ENCODE peak calls at places on chromosomes 2 and 18, in five cellular contexts. S is nephron progenitor cell, Y is glutamatergic neuron, E is GM12878, H is lower leg skin. J is an unnamed sample.

GRCh38 chr18:9017900-9018217 is 84.6 kb upstream of the NDUFV2 start:
- DNase-seq in H (no peak), S (no peak), E (no peak), Y (no peak), J (no peak)

GRCh38 chr2:64277101-64277849 is 133.1 kb upstream of the PELI1 start:
- DNase-seq in H (no peak), Y (no peak), E (no peak), S (no peak), J (no peak)

GRCh38 chr18:54444309-54444914 is 86.7 kb downstream of the C18orf54 start:
- DNase-seq in S (peak; percentile 71), E (no peak), H (no peak), Y (peak; percentile 61), J (peak; percentile 70)

GRCh38 chr18:35289293-35290069 is 548 bp downstream of the ZSCAN30 start:
- DNase-seq in H (no peak), Y (no peak), S (peak; percentile 15), E (no peak), J (no peak)

GRCh38 chr2:44167908-44168683 is 579 bp upstream of the PPM1B start:
- DNase-seq in H (peak; percentile 100), Y (peak; percentile 95), E (peak; percentile 98), S (peak; percentile 94), J (peak; percentile 89)

GRCh38 chr18:13518382-13518781 is 208.0 kb downstream of the FAM210A start:
- DNase-seq in H (no peak), Y (no peak), S (no peak), E (no peak), J (no peak)

GRCh38 chr2:12861344-12861942 is 144.7 kb downstream of the TRIB2 start:
- DNase-seq in H (no peak), S (no peak), Y (no peak), E (no peak), J (no peak)

GRCh38 chr2:17426708-17427107 is 91.5 kb downstream of the RAD51AP2 start:
- DNase-seq in Y (no peak), H (no peak), E (no peak), S (no peak), J (no peak)

GRCh38 chr2:25042321-25043240 is 705 bp downstream of the EFR3B start:
- DNase-seq in S (peak; percentile 63), E (no peak), Y (peak; percentile 67), H (no peak), J (peak; percentile 50)

GRCh38 chr2:166184789-166185188 is 57.0 kb upstream of the SCN1A start:
- DNase-seq in H (no peak), Y (no peak), E (no peak), S (no peak), J (no peak)

GRCh38 chr2:46002507-46002883 is 294.7 kb upstream of the EPAS1 start:
- DNase-seq in Y (no peak), E (no peak), H (no peak), S (no peak), J (no peak)

GRCh38 chr2:108949316-108950299 is 39.4 kb downstream of the EDAR start:
- DNase-seq in Y (no peak), S (no peak), H (no peak), E (no peak), J (no peak)

GRCh38 chr18:26002375-26002774 is 88.0 kb downstream of the SS18 start:
- DNase-seq in H (no peak), S (no peak), Y (no peak), E (no peak), J (no peak)

GRCh38 chr2:149084924-149085795 is 46.7 kb downstream of the LYPD6B start:
- DNase-seq in H (no peak), E (no peak), Y (no peak), S (no peak), J (no peak)

GRCh38 chr18:40058811-40059570 is 1896.0 kb upstream of the PIK3C3 start:
- DNase-seq in S (no peak), E (no peak), H (no peak), Y (no peak), J (no peak)

GRCh38 chr2:72718906-72719305 is 106.9 kb downstream of the EXOC6B start:
- DNase-seq in Y (no peak), H (no peak), S (no peak), E (no peak), J (no peak)

GRCh38 chr18:9139400-9140039 is 2.9 kb downstream of the ANKRD12 start:
- DNase-seq in S (no peak), Y (no peak), E (no peak), H (no peak), J (no peak)

GRCh38 chr2:24635181-24635580 is 144.1 kb downstream of the NCOA1 start:
- DNase-seq in E (no peak), H (no peak), S (no peak), Y (peak; percentile 23), J (no peak)

GRCh38 chr2:20362701-20363435 is 12.2 kb upstream of the PUM2 start:
- DNase-seq in E (no peak), Y (no peak), H (no peak), S (no peak), J (no peak)

GRCh38 chr2:6356127-6356761 is 509.5 kb downstream of the CMPK2 start:
- DNase-seq in E (no peak), H (no peak), S (no peak), Y (no peak), J (no peak)

GRCh38 chr2:176814274-176814673 is 398.3 kb upstream of the HNRNPA3 start:
- DNase-seq in E (no peak), H (no peak), S (no peak), Y (no peak), J (no peak)

GRCh38 chr2:223235986-223236385 is 184.0 kb downstream of the KCNE4 start:
- DNase-seq in S (no peak), H (no peak), Y (no peak), E (no peak), J (no peak)

GRCh38 chr2:169585673-169586072 is 1.5 kb downstream of the PPIG start:
- DNase-seq in E (no peak), S (no peak), H (no peak), Y (no peak), J (no peak)

GRCh38 chr2:21288732-21289506 is 165.2 kb downstream of the TDRD15 start:
- DNase-seq in Y (no peak), S (no peak), E (no peak), H (no peak), J (no peak)

GRCh38 chr2:144078091-144078490 is 441.8 kb downstream of the ZEB2 start:
- DNase-seq in S (no peak), H (no peak), Y (no peak), E (no peak), J (no peak)

GRCh38 chr18:54928236-54928635 is 31.0 kb downstream of the CCDC68 start:
- DNase-seq in E (no peak), H (no peak), S (no peak), Y (no peak), J (no peak)

GRCh38 chr2:219571311-219572236 is at the start of gene OBSL1:
- DNase-seq in S (peak; percentile 81), H (no peak), Y (peak; percentile 80), E (no peak), J (peak; percentile 73)

GRCh38 chr2:47654790-47655562 is 128.0 kb upstream of the MSH6 start:
- DNase-seq in Y (no peak), E (peak; percentile 60), S (no peak), H (no peak), J (no peak)

GRCh38 chr2:38076710-38077430 is 919 bp upstream of the CYP1B1 start:
- DNase-seq in Y (peak; percentile 65), H (peak; percentile 65), S (peak; percentile 68), E (no peak), J (peak; percentile 55)
- TF ChIP-seq CTCF in Y (peak; percentile 29), H (no peak), S (no peak), E (peak; percentile 34), J (no peak)

DNA sequence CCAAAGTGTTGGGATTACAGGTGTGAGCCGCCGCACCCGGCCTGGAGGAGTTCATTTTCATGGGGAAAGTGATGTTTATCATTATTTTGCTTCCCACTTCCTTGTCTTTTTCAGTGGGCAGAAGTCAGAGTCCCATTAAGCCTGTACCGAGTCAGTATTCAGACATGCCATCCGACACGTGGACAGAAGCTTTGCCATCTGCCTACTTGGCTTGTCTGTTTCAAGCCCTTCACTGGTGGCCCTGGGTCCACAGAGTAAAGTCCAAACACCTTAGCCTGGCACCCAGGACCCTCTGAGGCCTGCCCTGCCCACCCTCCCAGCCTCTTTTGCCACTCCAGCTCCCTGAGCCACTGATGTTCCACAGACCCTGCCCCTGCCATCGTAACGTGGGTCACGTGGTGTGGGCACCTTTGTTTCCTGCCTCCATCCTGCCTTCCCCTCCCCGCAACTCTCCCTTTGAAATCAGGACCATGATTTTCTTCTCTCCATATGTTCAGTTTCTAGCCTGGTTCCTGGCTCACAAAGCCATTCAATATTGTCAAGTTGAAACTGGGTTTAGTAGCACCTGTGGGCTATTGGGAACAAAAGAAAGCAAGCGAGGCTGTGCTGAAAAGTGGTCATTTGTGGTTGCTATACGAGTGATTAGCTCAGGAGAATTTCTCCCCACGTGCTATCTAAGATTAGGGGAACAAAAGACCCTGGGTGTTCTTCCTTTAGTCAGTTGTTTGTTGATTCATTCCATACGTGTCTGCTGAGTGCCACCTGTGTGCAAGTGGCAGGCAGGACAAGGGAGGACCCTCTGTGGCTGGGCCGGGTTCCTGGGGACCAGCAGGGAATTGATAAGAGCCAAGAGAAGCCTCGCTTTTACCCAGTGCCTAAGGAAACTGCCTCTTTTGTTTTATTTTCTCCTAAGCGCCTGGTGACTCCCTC is 5.1 kb upstream of the ODC1 start:
- DNase-seq in H (no peak), Y (no peak), E (no peak), S (no peak), J (no peak)
- TF ChIP-seq CTCF in H (no peak), Y (no peak), E (no peak), S (no peak), J (no peak)

DNA sequence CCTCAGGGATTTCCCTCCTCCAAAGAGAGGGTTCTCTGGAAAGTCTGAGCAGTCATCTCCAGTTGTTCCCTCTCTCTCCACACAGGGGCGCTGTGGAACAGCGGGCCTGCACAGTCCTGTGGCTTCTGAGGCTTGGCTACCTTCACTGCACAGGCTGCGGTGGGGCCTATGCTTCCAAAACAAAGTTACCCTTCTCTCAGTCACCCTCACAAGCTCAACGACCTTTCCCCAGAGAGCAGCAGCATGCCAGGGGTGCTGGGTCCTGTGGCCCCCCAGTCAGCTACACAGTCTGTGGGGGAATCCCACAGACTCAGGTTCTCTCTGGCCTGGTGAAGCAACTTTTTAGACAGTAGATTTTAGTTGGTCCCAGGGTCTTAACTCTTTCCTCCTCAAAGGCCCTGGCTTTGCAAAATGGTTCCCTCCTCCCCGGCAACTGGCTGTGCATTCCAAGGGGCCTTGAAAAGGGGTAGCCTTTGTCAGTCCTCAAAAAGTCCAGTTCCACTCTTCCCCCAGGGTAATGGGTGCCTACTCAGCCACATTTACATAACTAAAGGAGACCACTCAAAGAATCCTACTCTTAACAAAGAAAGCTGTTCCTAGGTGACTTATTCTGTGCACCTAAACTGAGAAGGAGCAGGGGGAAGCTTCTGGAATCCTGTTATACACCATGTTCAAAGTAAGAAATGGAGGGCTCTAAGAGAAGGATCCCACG is 14.9 kb downstream of the B3GNT7 start:
- DNase-seq in S (no peak), Y (no peak), E (no peak), H (no peak), J (no peak)
- TF ChIP-seq CTCF in S (no peak), Y (peak; percentile 64), E (peak; percentile 36), H (no peak), J (peak; percentile 82)

DNA sequence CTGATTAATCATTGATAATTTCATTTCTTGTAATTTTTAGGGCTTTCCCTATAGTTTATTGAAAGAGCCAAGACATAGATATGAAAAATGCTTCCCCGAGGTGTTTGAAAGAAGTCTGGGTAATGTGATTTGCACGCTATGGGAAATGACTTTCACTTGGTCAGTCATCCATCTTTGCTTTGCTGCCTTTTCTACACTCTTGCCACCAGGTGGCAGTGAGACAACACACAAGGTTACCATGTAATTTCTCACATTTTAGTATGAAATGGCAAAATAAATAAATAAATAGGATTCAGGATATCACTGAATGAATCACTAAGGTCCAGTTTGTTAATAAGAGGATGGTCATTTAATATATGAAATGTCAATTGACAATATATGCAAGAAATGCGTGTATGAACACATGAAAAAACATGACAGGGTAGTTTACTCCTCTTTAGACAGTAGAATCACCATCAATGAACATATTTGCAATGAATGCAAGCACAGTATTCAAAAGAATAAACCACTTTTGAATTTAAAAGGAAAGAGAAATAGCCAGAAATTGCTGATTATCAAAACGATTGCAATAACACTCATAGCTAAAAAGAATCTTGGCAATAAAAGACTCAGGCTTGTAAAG is 52.2 kb upstream of the KCNH7 start:
- DNase-seq in Y (peak; percentile 22), H (no peak), E (peak; percentile 11), S (peak; percentile 31), J (peak; percentile 30)
- TF ChIP-seq CTCF in Y (peak; percentile 86), H (no peak), E (peak; percentile 77), S (peak; percentile 80), J (peak; percentile 83)